ENCODE peak calls at places on chromosomes 13 and 19, in four cellular contexts. R is K562, K is HCT116, M is HepG2. H is an unnamed sample.

GRCh38 chr19:720691-721160 is 12.0 kb downstream of the PALM start:
- DNase-seq in K (no peak), M (peak), R (no peak), H (no peak)

GRCh38 chr13:66489586-66489985 is 740.5 kb downstream of the PCDH9 start:
- DNase-seq in M (no peak), R (no peak), K (no peak), H (no peak)

GRCh38 chr13:68023838-68024581 is 793.9 kb upstream of the PCDH9 start:
- DNase-seq in K (no peak), M (no peak), R (no peak), H (no peak)

GRCh38 chr13:41177616-41178015 is 16.8 kb downstream of the KBTBD7 start:
- DNase-seq in K (no peak), M (no peak), R (no peak), H (no peak)

GRCh38 chr19:17209126-17210036 is 5.8 kb upstream of the USE1 start:
- DNase-seq in K (peak), M (no peak), R (peak), H (no peak)

GRCh38 chr13:54742984-54743383 is 1714.4 kb downstream of the OLFM4 start:
- DNase-seq in M (no peak), K (no peak), R (no peak), H (no peak)

GRCh38 chr13:110303644-110304043 is 3.3 kb downstream of the COL4A1 start:
- DNase-seq in R (no peak), K (no peak), M (no peak), H (no peak)

GRCh38 chr13:53126803-53127202 is 98.2 kb downstream of the OLFM4 start:
- DNase-seq in K (no peak), R (no peak), M (no peak), H (no peak)

DNA sequence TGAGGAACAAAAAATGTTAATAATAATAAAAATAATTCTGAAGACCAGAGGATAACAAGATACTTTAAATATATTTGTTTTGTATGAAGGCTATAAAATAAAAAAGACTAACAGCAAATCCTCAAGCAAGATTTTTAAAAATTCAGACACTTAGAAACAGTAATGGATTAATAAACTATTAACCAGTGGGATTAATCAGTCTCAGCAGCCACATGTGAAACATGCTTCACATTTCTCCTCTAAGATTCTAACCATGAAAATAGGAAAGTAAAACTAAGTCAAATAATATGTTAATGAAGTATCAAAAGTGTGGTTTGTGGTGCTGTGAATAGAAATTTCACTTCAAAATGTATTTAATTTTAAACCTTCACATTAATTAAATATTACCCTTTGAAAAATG is 57.4 kb downstream of the KCNRG start:
- DNase-seq in R (no peak), K (no peak), M (no peak), H (no peak)
- TF ChIP-seq JUND in R (no peak), K (no peak), M (no peak), H (no peak)

GRCh38 chr13:93230466-93230865 is 3.9 kb downstream of the GPC6 start:
- DNase-seq in K (no peak), M (peak), R (no peak), H (no peak)
- TF ChIP-seq JUND in K (no peak), M (no peak), R (no peak), H (no peak)

DNA sequence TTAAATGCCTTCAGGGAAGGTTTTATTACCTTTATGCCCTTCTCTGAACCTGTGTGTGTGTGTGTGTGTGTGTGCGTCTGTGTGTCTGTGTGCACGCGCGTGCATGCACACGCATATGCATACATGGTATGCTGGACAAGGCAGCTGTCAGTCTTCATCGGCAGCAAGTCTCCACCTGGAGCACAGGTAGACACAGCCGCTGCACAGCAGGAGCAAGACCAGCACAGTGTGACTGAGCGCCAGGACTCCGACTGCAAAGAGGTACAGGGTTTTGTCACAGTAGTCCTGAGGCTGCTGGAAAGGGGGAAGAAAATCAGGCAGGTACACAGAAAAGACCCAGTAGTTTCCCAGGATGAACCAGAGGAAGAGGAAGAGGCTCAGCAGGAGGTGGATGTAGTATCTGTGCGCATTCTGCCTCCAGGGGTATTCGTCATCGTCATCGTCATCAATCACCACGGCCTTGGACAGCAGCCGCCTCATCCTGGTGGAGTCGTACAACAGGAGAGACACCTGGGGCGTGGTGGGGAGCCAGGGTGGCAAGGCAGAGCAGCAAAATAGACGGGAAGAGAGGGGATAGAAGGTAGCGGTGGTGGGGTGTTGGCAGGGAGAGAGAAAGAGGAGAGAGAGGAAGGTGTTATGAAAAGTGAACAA is 12.8 kb upstream of the DHRS12 start:
- DNase-seq in K (peak), M (no peak), R (no peak), H (no peak)
- TF ChIP-seq JUND in K (peak), M (no peak), R (no peak), H (no peak)

GRCh38 chr13:32126756-32127155 is 95.2 kb downstream of the FRY start:
- DNase-seq in R (no peak), M (no peak), K (no peak), H (no peak)

GRCh38 chr13:32125746-32126145 is 94.2 kb downstream of the FRY start:
- DNase-seq in K (no peak), M (no peak), R (no peak), H (no peak)

GRCh38 chr13:32124743-32125142 is 93.2 kb downstream of the FRY start:
- DNase-seq in K (no peak), M (no peak), R (no peak), H (no peak)

GRCh38 chr13:32126298-32126697 is 94.7 kb downstream of the FRY start:
- DNase-seq in R (no peak), K (no peak), M (no peak), H (no peak)

GRCh38 chr13:32125221-32125621 is 93.6 kb downstream of the FRY start:
- DNase-seq in K (no peak), R (no peak), M (no peak), H (no peak)
- TF ChIP-seq JUND in K (no peak), R (no peak), M (no peak), H (no peak)

GRCh38 chr13:112721198-112722104 is 31.6 kb downstream of the ATP11A start:
- DNase-seq in M (peak), K (no peak), R (no peak), H (no peak)
- TF ChIP-seq JUND in M (no peak), K (no peak), R (no peak), H (no peak)

GRCh38 chr13:31409678-31410356 is 210.0 kb downstream of the B3GLCT start:
- DNase-seq in R (no peak), K (no peak), M (no peak), H (no peak)
- TF ChIP-seq JUND in R (no peak), K (no peak), M (no peak), H (no peak)